ENCODE peak calls at places on chromosomes 2 and 18, in ten cellular contexts. One of them, this sample, is unnamed.

GRCh38 chr2:133044556-133044955 is 374.6 kb upstream of the LYPD1 start:
- DNase-seq in HTR-8/SVneo: no peak
- DNase-seq in activated CD4-positive, alpha-beta T cell treated with anti-CD3 and anti-CD28 coated beads for 36 hours: no peak
- DNase-seq in progenitor cell of endocrine pancreas: no peak
- DNase-seq in islet precursor cell: no peak
- DNase-seq in astrocyte of the cerebellum: no peak
- DNase-seq in psoas muscle: no peak
- DNase-seq in HEK293T: no peak
- DNase-seq in astrocyte of the spinal cord: no peak
- DNase-seq in effector CD4-positive, alpha-beta T cell: no peak
- DNase-seq in this sample: no peak

GRCh38 chr18:66640431-66640830 is 36.5 kb upstream of the CDH19 start:
- DNase-seq in activated CD4-positive, alpha-beta T cell treated with anti-CD3 and anti-CD28 coated beads for 36 hours: no peak
- DNase-seq in astrocyte of the spinal cord: no peak
- DNase-seq in progenitor cell of endocrine pancreas: no peak
- DNase-seq in astrocyte of the cerebellum: no peak
- DNase-seq in psoas muscle: no peak
- DNase-seq in effector CD4-positive, alpha-beta T cell: no peak
- DNase-seq in islet precursor cell: no peak
- DNase-seq in HEK293T: no peak
- DNase-seq in HTR-8/SVneo: no peak
- DNase-seq in this sample: no peak

GRCh38 chr2:26255735-26256384 is 11.1 kb downstream of the HADHB start:
- DNase-seq in astrocyte of the cerebellum: no peak
- DNase-seq in HTR-8/SVneo: no peak
- DNase-seq in HEK293T: no peak
- DNase-seq in activated CD4-positive, alpha-beta T cell treated with anti-CD3 and anti-CD28 coated beads for 36 hours: no peak
- DNase-seq in progenitor cell of endocrine pancreas: no peak
- DNase-seq in effector CD4-positive, alpha-beta T cell: no peak
- DNase-seq in astrocyte of the spinal cord: no peak
- DNase-seq in islet precursor cell: no peak
- DNase-seq in psoas muscle: no peak
- DNase-seq in this sample: peak; percentile 9

GRCh38 chr2:102103992-102104871 is 38.3 kb upstream of the IL1R1 start:
- DNase-seq in psoas muscle: peak; percentile 90
- DNase-seq in astrocyte of the cerebellum: peak; percentile 84
- DNase-seq in progenitor cell of endocrine pancreas: no peak
- DNase-seq in HTR-8/SVneo: no peak
- DNase-seq in HEK293T: no peak
- DNase-seq in activated CD4-positive, alpha-beta T cell treated with anti-CD3 and anti-CD28 coated beads for 36 hours: peak; percentile 92
- DNase-seq in astrocyte of the spinal cord: peak; percentile 89
- DNase-seq in effector CD4-positive, alpha-beta T cell: no peak
- DNase-seq in islet precursor cell: no peak
- DNase-seq in this sample: no peak

GRCh38 chr2:172253190-172254052 is 150.7 kb upstream of the DLX2 start:
- DNase-seq in astrocyte of the cerebellum: peak; percentile 99
- DNase-seq in HEK293T: no peak
- DNase-seq in HTR-8/SVneo: peak; percentile 89
- DNase-seq in effector CD4-positive, alpha-beta T cell: no peak
- DNase-seq in progenitor cell of endocrine pancreas: no peak
- DNase-seq in activated CD4-positive, alpha-beta T cell treated with anti-CD3 and anti-CD28 coated beads for 36 hours: peak; percentile 91
- DNase-seq in astrocyte of the spinal cord: peak; percentile 99
- DNase-seq in psoas muscle: peak; percentile 51
- DNase-seq in islet precursor cell: peak; percentile 99
- DNase-seq in this sample: no peak

GRCh38 chr2:85221291-85221690 is 88.1 kb downstream of the TCF7L1 start:
- DNase-seq in HEK293T: no peak
- DNase-seq in progenitor cell of endocrine pancreas: no peak
- DNase-seq in astrocyte of the cerebellum: no peak
- DNase-seq in effector CD4-positive, alpha-beta T cell: no peak
- DNase-seq in islet precursor cell: no peak
- DNase-seq in activated CD4-positive, alpha-beta T cell treated with anti-CD3 and anti-CD28 coated beads for 36 hours: no peak
- DNase-seq in astrocyte of the spinal cord: no peak
- DNase-seq in HTR-8/SVneo: no peak
- DNase-seq in psoas muscle: no peak
- DNase-seq in this sample: no peak

GRCh38 chr2:4900242-4900641 is 791.9 kb upstream of the SOX11 start:
- DNase-seq in HEK293T: no peak
- DNase-seq in psoas muscle: no peak
- DNase-seq in HTR-8/SVneo: no peak
- DNase-seq in islet precursor cell: no peak
- DNase-seq in effector CD4-positive, alpha-beta T cell: no peak
- DNase-seq in activated CD4-positive, alpha-beta T cell treated with anti-CD3 and anti-CD28 coated beads for 36 hours: no peak
- DNase-seq in astrocyte of the spinal cord: no peak
- DNase-seq in progenitor cell of endocrine pancreas: no peak
- DNase-seq in astrocyte of the cerebellum: no peak
- DNase-seq in this sample: no peak

GRCh38 chr18:12638634-12639124 is 19.2 kb downstream of the SPIRE1 start:
- DNase-seq in effector CD4-positive, alpha-beta T cell: no peak
- DNase-seq in astrocyte of the cerebellum: no peak
- DNase-seq in psoas muscle: no peak
- DNase-seq in progenitor cell of endocrine pancreas: no peak
- DNase-seq in islet precursor cell: no peak
- DNase-seq in HTR-8/SVneo: no peak
- DNase-seq in activated CD4-positive, alpha-beta T cell treated with anti-CD3 and anti-CD28 coated beads for 36 hours: no peak
- DNase-seq in astrocyte of the spinal cord: no peak
- DNase-seq in HEK293T: no peak
- DNase-seq in this sample: no peak

GRCh38 chr2:30366199-30366691 is 80.8 kb upstream of the LCLAT1 start:
- DNase-seq in astrocyte of the cerebellum: no peak
- DNase-seq in progenitor cell of endocrine pancreas: no peak
- DNase-seq in astrocyte of the spinal cord: peak; percentile 29
- DNase-seq in HTR-8/SVneo: no peak
- DNase-seq in psoas muscle: no peak
- DNase-seq in HEK293T: no peak
- DNase-seq in islet precursor cell: peak; percentile 78
- DNase-seq in activated CD4-positive, alpha-beta T cell treated with anti-CD3 and anti-CD28 coated beads for 36 hours: peak; percentile 71
- DNase-seq in effector CD4-positive, alpha-beta T cell: no peak
- DNase-seq in this sample: no peak

GRCh38 chr2:110120171-110121051 is 4.8 kb upstream of the MALL start:
- DNase-seq in activated CD4-positive, alpha-beta T cell treated with anti-CD3 and anti-CD28 coated beads for 36 hours: no peak
- DNase-seq in astrocyte of the spinal cord: no peak
- DNase-seq in astrocyte of the cerebellum: no peak
- DNase-seq in effector CD4-positive, alpha-beta T cell: no peak
- DNase-seq in HTR-8/SVneo: no peak
- DNase-seq in psoas muscle: no peak
- DNase-seq in HEK293T: no peak
- DNase-seq in progenitor cell of endocrine pancreas: no peak
- DNase-seq in islet precursor cell: no peak
- DNase-seq in this sample: no peak

GRCh38 chr2:142794850-142795249 is 82.6 kb upstream of the KYNU start:
- DNase-seq in psoas muscle: no peak
- DNase-seq in HTR-8/SVneo: no peak
- DNase-seq in islet precursor cell: no peak
- DNase-seq in HEK293T: no peak
- DNase-seq in astrocyte of the spinal cord: no peak
- DNase-seq in activated CD4-positive, alpha-beta T cell treated with anti-CD3 and anti-CD28 coated beads for 36 hours: no peak
- DNase-seq in progenitor cell of endocrine pancreas: no peak
- DNase-seq in effector CD4-positive, alpha-beta T cell: no peak
- DNase-seq in astrocyte of the cerebellum: no peak
- DNase-seq in this sample: no peak

GRCh38 chr2:68512352-68512751 is 45.0 kb downstream of the APLF start:
- DNase-seq in effector CD4-positive, alpha-beta T cell: no peak
- DNase-seq in activated CD4-positive, alpha-beta T cell treated with anti-CD3 and anti-CD28 coated beads for 36 hours: no peak
- DNase-seq in psoas muscle: no peak
- DNase-seq in HEK293T: no peak
- DNase-seq in progenitor cell of endocrine pancreas: no peak
- DNase-seq in astrocyte of the cerebellum: no peak
- DNase-seq in islet precursor cell: no peak
- DNase-seq in astrocyte of the spinal cord: no peak
- DNase-seq in HTR-8/SVneo: no peak
- DNase-seq in this sample: no peak

GRCh38 chr18:8272254-8272653 is 337.0 kb upstream of the RAB12 start:
- DNase-seq in HEK293T: no peak
- DNase-seq in activated CD4-positive, alpha-beta T cell treated with anti-CD3 and anti-CD28 coated beads for 36 hours: no peak
- DNase-seq in astrocyte of the cerebellum: no peak
- DNase-seq in progenitor cell of endocrine pancreas: no peak
- DNase-seq in astrocyte of the spinal cord: no peak
- DNase-seq in psoas muscle: no peak
- DNase-seq in effector CD4-positive, alpha-beta T cell: no peak
- DNase-seq in HTR-8/SVneo: no peak
- DNase-seq in islet precursor cell: no peak
- DNase-seq in this sample: no peak

GRCh38 chr2:197138513-197138912 is 172.1 kb downstream of the ANKRD44 start:
- DNase-seq in HTR-8/SVneo: no peak
- DNase-seq in astrocyte of the spinal cord: no peak
- DNase-seq in progenitor cell of endocrine pancreas: no peak
- DNase-seq in islet precursor cell: no peak
- DNase-seq in activated CD4-positive, alpha-beta T cell treated with anti-CD3 and anti-CD28 coated beads for 36 hours: no peak
- DNase-seq in psoas muscle: no peak
- DNase-seq in HEK293T: no peak
- DNase-seq in effector CD4-positive, alpha-beta T cell: no peak
- DNase-seq in astrocyte of the cerebellum: no peak
- DNase-seq in this sample: no peak

GRCh38 chr2:6975988-6976387 is 58.8 kb downstream of the RNF144A start:
- DNase-seq in astrocyte of the spinal cord: peak; percentile 39
- DNase-seq in islet precursor cell: no peak
- DNase-seq in effector CD4-positive, alpha-beta T cell: no peak
- DNase-seq in activated CD4-positive, alpha-beta T cell treated with anti-CD3 and anti-CD28 coated beads for 36 hours: no peak
- DNase-seq in HEK293T: no peak
- DNase-seq in progenitor cell of endocrine pancreas: no peak
- DNase-seq in astrocyte of the cerebellum: no peak
- DNase-seq in HTR-8/SVneo: no peak
- DNase-seq in psoas muscle: no peak
- DNase-seq in this sample: no peak

GRCh38 chr2:42867093-42868065 is 75.0 kb upstream of the HAAO start:
- DNase-seq in progenitor cell of endocrine pancreas: no peak
- DNase-seq in psoas muscle: no peak
- DNase-seq in effector CD4-positive, alpha-beta T cell: no peak
- DNase-seq in astrocyte of the cerebellum: no peak
- DNase-seq in HEK293T: no peak
- DNase-seq in astrocyte of the spinal cord: no peak
- DNase-seq in HTR-8/SVneo: no peak
- DNase-seq in activated CD4-positive, alpha-beta T cell treated with anti-CD3 and anti-CD28 coated beads for 36 hours: no peak
- DNase-seq in islet precursor cell: no peak
- DNase-seq in this sample: no peak

GRCh38 chr18:67864677-67865340 is 348.3 kb upstream of the DSEL start:
- DNase-seq in activated CD4-positive, alpha-beta T cell treated with anti-CD3 and anti-CD28 coated beads for 36 hours: no peak
- DNase-seq in HTR-8/SVneo: no peak
- DNase-seq in psoas muscle: no peak
- DNase-seq in astrocyte of the spinal cord: peak; percentile 52
- DNase-seq in islet precursor cell: no peak
- DNase-seq in effector CD4-positive, alpha-beta T cell: no peak
- DNase-seq in HEK293T: no peak
- DNase-seq in astrocyte of the cerebellum: no peak
- DNase-seq in progenitor cell of endocrine pancreas: no peak
- DNase-seq in this sample: no peak

GRCh38 chr18:63987743-63988142 is 17.9 kb downstream of the SERPINB8 start:
- DNase-seq in progenitor cell of endocrine pancreas: no peak
- DNase-seq in psoas muscle: no peak
- DNase-seq in HTR-8/SVneo: no peak
- DNase-seq in astrocyte of the cerebellum: no peak
- DNase-seq in activated CD4-positive, alpha-beta T cell treated with anti-CD3 and anti-CD28 coated beads for 36 hours: no peak
- DNase-seq in effector CD4-positive, alpha-beta T cell: no peak
- DNase-seq in astrocyte of the spinal cord: no peak
- DNase-seq in HEK293T: no peak
- DNase-seq in islet precursor cell: no peak
- DNase-seq in this sample: no peak

GRCh38 chr2:54740333-54740732 is 16.9 kb downstream of the EML6 start:
- DNase-seq in astrocyte of the cerebellum: peak; percentile 29
- DNase-seq in astrocyte of the spinal cord: peak; percentile 12
- DNase-seq in effector CD4-positive, alpha-beta T cell: no peak
- DNase-seq in HEK293T: no peak
- DNase-seq in activated CD4-positive, alpha-beta T cell treated with anti-CD3 and anti-CD28 coated beads for 36 hours: no peak
- DNase-seq in HTR-8/SVneo: no peak
- DNase-seq in psoas muscle: no peak
- DNase-seq in progenitor cell of endocrine pancreas: no peak
- DNase-seq in islet precursor cell: no peak
- DNase-seq in this sample: no peak

GRCh38 chr18:79460445-79461300 is 64.9 kb downstream of the NFATC1 start:
- DNase-seq in activated CD4-positive, alpha-beta T cell treated with anti-CD3 and anti-CD28 coated beads for 36 hours: no peak
- DNase-seq in progenitor cell of endocrine pancreas: no peak
- DNase-seq in HTR-8/SVneo: no peak
- DNase-seq in astrocyte of the spinal cord: no peak
- DNase-seq in astrocyte of the cerebellum: no peak
- DNase-seq in effector CD4-positive, alpha-beta T cell: no peak
- DNase-seq in islet precursor cell: peak; percentile 82
- DNase-seq in psoas muscle: no peak
- DNase-seq in HEK293T: no peak
- DNase-seq in this sample: no peak

GRCh38 chr2:20224716-20225293 is at the start of gene SDC1:
- DNase-seq in astrocyte of the cerebellum: no peak
- DNase-seq in effector CD4-positive, alpha-beta T cell: no peak
- DNase-seq in astrocyte of the spinal cord: peak; percentile 57
- DNase-seq in activated CD4-positive, alpha-beta T cell treated with anti-CD3 and anti-CD28 coated beads for 36 hours: peak; percentile 20
- DNase-seq in progenitor cell of endocrine pancreas: peak; percentile 45
- DNase-seq in HEK293T: peak; percentile 66
- DNase-seq in psoas muscle: peak; percentile 71
- DNase-seq in HTR-8/SVneo: peak; percentile 83
- DNase-seq in islet precursor cell: peak; percentile 86
- DNase-seq in this sample: peak; percentile 57

GRCh38 chr2:8631465-8632005 is 50.3 kb upstream of the ID2 start:
- DNase-seq in HTR-8/SVneo: no peak
- DNase-seq in psoas muscle: no peak
- DNase-seq in progenitor cell of endocrine pancreas: no peak
- DNase-seq in activated CD4-positive, alpha-beta T cell treated with anti-CD3 and anti-CD28 coated beads for 36 hours: peak; percentile 23
- DNase-seq in islet precursor cell: no peak
- DNase-seq in effector CD4-positive, alpha-beta T cell: no peak
- DNase-seq in astrocyte of the cerebellum: no peak
- DNase-seq in astrocyte of the spinal cord: no peak
- DNase-seq in HEK293T: no peak
- DNase-seq in this sample: no peak

GRCh38 chr2:49840428-49840975 is 686.2 kb upstream of the FSHR start:
- DNase-seq in islet precursor cell: no peak
- DNase-seq in astrocyte of the spinal cord: no peak
- DNase-seq in effector CD4-positive, alpha-beta T cell: no peak
- DNase-seq in activated CD4-positive, alpha-beta T cell treated with anti-CD3 and anti-CD28 coated beads for 36 hours: no peak
- DNase-seq in HEK293T: no peak
- DNase-seq in progenitor cell of endocrine pancreas: no peak
- DNase-seq in HTR-8/SVneo: no peak
- DNase-seq in psoas muscle: no peak
- DNase-seq in astrocyte of the cerebellum: no peak
- DNase-seq in this sample: no peak

GRCh38 chr2:54572262-54572635 is 116.1 kb downstream of the SPTBN1 start:
- DNase-seq in astrocyte of the cerebellum: peak; percentile 84
- DNase-seq in psoas muscle: no peak
- DNase-seq in activated CD4-positive, alpha-beta T cell treated with anti-CD3 and anti-CD28 coated beads for 36 hours: no peak
- DNase-seq in progenitor cell of endocrine pancreas: no peak
- DNase-seq in islet precursor cell: peak; percentile 45
- DNase-seq in astrocyte of the spinal cord: peak; percentile 94
- DNase-seq in effector CD4-positive, alpha-beta T cell: peak; percentile 17
- DNase-seq in HTR-8/SVneo: peak; percentile 58
- DNase-seq in HEK293T: peak; percentile 30
- DNase-seq in this sample: no peak